ENCODE peak calls at places on chromosomes 6 and 20, in five cellular contexts. P is mesendoderm, W is fibroblast of lung, Y is HepG2, L is GM23248. R is an unnamed sample.

GRCh38 chr6:131061771-131062160 is 1.3 kb downstream of the EPB41L2 start:
- DNase-seq in P (no peak), W (no peak), Y (no peak), L (peak; percentile 64), R (no peak)

GRCh38 chr20:58800134-58800650 is 50.5 kb downstream of the GNAS-AS1 start:
- DNase-seq in P (peak; percentile 49), W (no peak), Y (no peak), L (no peak), R (peak; percentile 52)

GRCh38 chr6:109237082-109237985 is 142.0 kb downstream of the CEP57L1 start:
- DNase-seq in P (no peak), W (no peak), Y (no peak), L (peak; percentile 58), R (no peak)

GRCh38 chr6:55198708-55199107 is 24.4 kb downstream of the HCRTR2 start:
- DNase-seq in P (peak; percentile 79), W (no peak), Y (no peak), L (no peak), R (peak; percentile 10)

GRCh38 chr20:1900321-1900791 is 5.1 kb downstream of the SIRPA start:
- DNase-seq in P (peak; percentile 98), W (peak; percentile 76), Y (peak; percentile 89), L (peak; percentile 85), R (peak; percentile 84)

GRCh38 chr20:11296951-11297350 is 620.7 kb upstream of the BTBD3 start:
- DNase-seq in P (peak; percentile 43), W (peak; percentile 7), Y (no peak), L (no peak), R (peak; percentile 65)

GRCh38 chr6:151068761-151069312 is 170.9 kb upstream of the AKAP12 start:
- DNase-seq in P (no peak), W (peak; percentile 66), Y (no peak), L (peak; percentile 80), R (no peak)

GRCh38 chr6:77740380-77740779 is 87.5 kb downstream of the MEI4 start:
- DNase-seq in P (no peak), W (peak; percentile 18), Y (peak; percentile 18), L (peak; percentile 53), R (no peak)

GRCh38 chr20:47773381-47773786 is 11.9 kb downstream of the SULF2 start:
- DNase-seq in P (no peak), W (no peak), Y (no peak), L (no peak), R (no peak)

GRCh38 chr6:99802396-99803031 is 191.5 kb downstream of the MCHR2 start:
- DNase-seq in P (peak; percentile 90), W (no peak), Y (no peak), L (no peak), R (peak; percentile 64)

GRCh38 chr20:59145247-59145925 is 18.2 kb upstream of the ZNF831 start:
- DNase-seq in P (no peak), W (no peak), Y (no peak), L (no peak), R (no peak)

GRCh38 chr6:25447570-25447929 is 168.4 kb downstream of the CARMIL1 start:
- DNase-seq in P (no peak), W (no peak), Y (no peak), L (no peak), R (no peak)

GRCh38 chr6:73455865-73456629 is 4.0 kb upstream of the CGAS start:
- DNase-seq in P (no peak), W (peak; percentile 57), Y (peak; percentile 50), L (peak; percentile 4), R (no peak)

GRCh38 chr6:170210026-170210390 is 80.9 kb downstream of the DLL1 start:
- DNase-seq in P (no peak), W (no peak), Y (no peak), L (no peak), R (no peak)

GRCh38 chr20:25254986-25255680 is 7.2 kb downstream of the PYGB start:
- DNase-seq in P (peak; percentile 55), W (no peak), Y (no peak), L (peak; percentile 50), R (no peak)

GRCh38 chr20:24662286-24662685 is 192.9 kb downstream of the SYNDIG1 start:
- DNase-seq in P (no peak), W (no peak), Y (no peak), L (no peak), R (no peak)

GRCh38 chr20:4401601-4402000 is 320.1 kb upstream of the PRND start:
- DNase-seq in P (peak; percentile 2), W (peak; percentile 82), Y (no peak), L (peak; percentile 77), R (no peak)

GRCh38 chr6:53269827-53270226 is 78.9 kb downstream of the ELOVL5 start:
- DNase-seq in P (no peak), W (no peak), Y (no peak), L (no peak), R (no peak)

GRCh38 chr6:169985121-169986015 is 233.9 kb downstream of the ERMARD start:
- DNase-seq in P (no peak), W (no peak), Y (no peak), L (no peak), R (no peak)

GRCh38 chr20:44651507-44652373 is at the start of gene ADA:
- DNase-seq in P (peak; percentile 71), W (no peak), Y (peak; percentile 47), L (peak; percentile 79), R (peak; percentile 89)

GRCh38 chr6:128807577-128807976 is 75.4 kb upstream of the LAMA2 start:
- DNase-seq in P (peak; percentile 65), W (peak; percentile 76), Y (peak; percentile 16), L (peak; percentile 64), R (peak; percentile 39)

GRCh38 chr6:42100029-42100901 is 42.2 kb downstream of the C6orf132 start:
- DNase-seq in P (no peak), W (peak; percentile 90), Y (peak; percentile 76), L (peak; percentile 85), R (no peak)

GRCh38 chr6:147707524-147707923 is 199.0 kb downstream of the SAMD5 start:
- DNase-seq in P (no peak), W (no peak), Y (no peak), L (no peak), R (no peak)

GRCh38 chr20:676315-676937 is 824 bp upstream of the SCRT2 start:
- DNase-seq in P (no peak), W (no peak), Y (no peak), L (no peak), R (peak; percentile 50)
- H3K4me3 ChIP-seq in P (no peak overlapping the region), W (no peak overlapping the region), Y (no peak overlapping the region), L (no peak overlapping the region), R (peak overlapping the region; percentile 48)

DNA sequence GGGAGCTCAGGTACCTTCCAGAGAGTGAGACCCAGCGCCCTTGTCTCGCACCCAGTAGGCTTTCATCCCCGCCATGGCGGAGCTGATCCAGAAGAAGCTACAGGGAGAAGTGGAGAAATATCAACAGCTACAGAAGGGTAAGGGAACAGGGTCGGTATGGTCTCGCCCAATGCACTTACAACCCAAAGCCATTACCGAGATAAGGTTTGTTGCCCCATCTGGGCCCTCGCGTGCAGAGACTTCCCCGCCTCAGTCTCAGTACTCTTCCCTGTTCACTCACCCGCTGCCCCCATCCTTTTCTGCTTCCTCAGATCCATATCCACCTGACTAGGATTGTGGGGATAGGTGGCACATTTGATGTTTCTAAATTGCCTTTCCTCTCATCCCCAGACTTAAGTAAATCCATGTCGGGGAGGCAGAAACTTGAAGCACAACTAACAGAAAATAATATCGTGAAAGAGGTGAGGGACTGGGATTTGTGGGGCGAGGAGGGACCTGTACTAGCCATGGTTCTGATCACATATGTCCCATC is 449 bp downstream of the PFDN6 start:
- DNase-seq in P (no peak), W (no peak), Y (no peak), L (peak; percentile 66), R (no peak)
- H3K79me2 ChIP-seq in P (peaks cover 19% of the 10 kb centered on the region), W (peaks cover 31% of the 10 kb centered on the region), Y (peaks cover 27% of the 10 kb centered on the region), L (peaks cover 63% of the 10 kb centered on the region), R (peaks cover 29% of the 10 kb centered on the region)

GRCh38 chr20:19783966-19784401 is 25.9 kb downstream of the RIN2 start:
- DNase-seq in P (no peak), W (peak; percentile 59), Y (peak; percentile 49), L (peak; percentile 44), R (no peak)

GRCh38 chr20:19784511-19785172 is 26.6 kb downstream of the RIN2 start:
- DNase-seq in P (peak; percentile 76), W (peak; percentile 89), Y (peak; percentile 75), L (peak; percentile 88), R (peak; percentile 81)

GRCh38 chr20:19786311-19786710 is 28.3 kb downstream of the RIN2 start:
- DNase-seq in P (peak; percentile 74), W (peak; percentile 90), Y (no peak), L (peak; percentile 90), R (peak; percentile 44)

GRCh38 chr20:19785886-19786285 is 27.8 kb downstream of the RIN2 start:
- DNase-seq in P (no peak), W (peak; percentile 11), Y (no peak), L (no peak), R (no peak)

DNA sequence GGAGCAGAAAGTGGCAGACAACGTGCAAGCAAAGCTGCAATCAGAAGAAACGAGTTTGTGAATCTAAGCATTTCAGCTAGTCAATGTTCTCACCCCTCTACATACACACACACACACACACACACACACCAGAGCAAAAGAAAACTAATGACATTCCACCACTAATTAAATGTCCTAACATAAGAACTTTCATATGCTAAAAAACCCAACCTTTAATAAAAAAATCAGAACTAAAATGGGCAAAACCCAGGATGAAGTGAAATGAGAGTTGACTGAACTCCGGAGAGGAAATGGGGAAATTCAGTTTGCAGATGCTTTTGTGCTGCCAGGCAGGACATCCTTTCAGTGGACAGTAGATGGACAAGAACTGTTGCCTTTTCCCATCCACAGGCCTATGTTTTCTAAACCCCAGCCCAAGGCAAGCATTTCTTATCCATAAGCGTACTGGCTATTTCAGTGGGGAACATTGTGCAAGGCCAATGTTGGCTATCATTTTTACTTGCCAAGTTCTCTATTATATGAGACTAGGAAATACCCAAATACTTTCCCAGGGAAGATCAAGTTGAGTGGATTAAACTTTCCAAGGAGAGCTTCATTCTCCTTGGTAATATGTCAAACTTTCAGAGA is 27.2 kb downstream of the RIN2 start:
- DNase-seq in P (no peak), W (peak; percentile 56), Y (no peak), L (peak; percentile 56), R (no peak)
- H3K4me2 ChIP-seq in P (no peak overlapping the region), W (peak overlapping the region; percentile 60), Y (peak overlapping the region; percentile 44), L (peak overlapping the region; percentile 64), R (peak overlapping the region; percentile 32)

GRCh38 chr6:32624565-32624964 is 12.6 kb upstream of the HLA-DQA1 start:
- DNase-seq in P (no peak), W (no peak), Y (no peak), L (no peak), R (no peak)
- H3K4me3 ChIP-seq in P (no peak overlapping the region), W (no peak overlapping the region), Y (no peak overlapping the region), L (no peak overlapping the region), R (no peak overlapping the region)

GRCh38 chr20:51522207-51522606 is 20.3 kb downstream of the NFATC2 start:
- DNase-seq in P (no peak), W (no peak), Y (no peak), L (no peak), R (no peak)
- H3K79me2 ChIP-seq in P (no peaks in the 10 kb centered on the region), W (no peaks in the 10 kb centered on the region), Y (no peaks in the 10 kb centered on the region), L (no peaks in the 10 kb centered on the region), R (no peaks in the 10 kb centered on the region)

GRCh38 chr20:32569380-32570305 is 15.5 kb downstream of the NOL4L start:
- DNase-seq in P (no peak), W (no peak), Y (peak; percentile 47), L (no peak), R (no peak)
- H3K4me2 ChIP-seq in P (no peak overlapping the region), W (no peak overlapping the region), Y (peak overlapping the region; percentile 34), L (no peak overlapping the region), R (no peak overlapping the region)

DNA sequence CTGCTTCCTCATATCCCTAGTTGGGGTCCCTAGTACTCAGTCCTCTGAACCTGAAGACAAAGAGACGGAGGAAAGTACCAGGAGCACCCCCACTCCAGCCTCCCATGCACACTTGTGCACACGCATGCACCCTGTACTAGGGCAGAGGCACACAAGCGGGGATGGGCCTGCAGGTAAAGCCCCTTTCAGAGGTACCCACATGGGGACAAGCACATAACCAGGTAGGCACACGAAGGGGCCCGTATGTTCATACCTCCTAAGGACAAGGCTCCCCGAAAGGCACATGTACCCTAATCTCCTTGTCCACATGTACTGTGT is 1.1 kb downstream of the TMEM151B start:
- DNase-seq in P (no peak), W (no peak), Y (no peak), L (no peak), R (no peak)
- H3K4me3 ChIP-seq in P (no peak overlapping the region), W (no peak overlapping the region), Y (no peak overlapping the region), L (no peak overlapping the region), R (no peak overlapping the region)